ENCODE peak calls at places on chromosomes 16 and 17, in four cellular contexts. H, B, V and P are unnamed samples.

GRCh38 chr16:88853336-88853941 is 3.3 kb downstream of the GALNS start:
- DNase-seq in H (no peak), B (no peak), V (no peak), P (no peak)

GRCh38 chr16:35399133-35399532 is 1939.7 kb downstream of the TP53TG3F start:
- DNase-seq in H (no peak), B (no peak), V (no peak), P (no peak)

GRCh38 chr17:933168-934083 is 46.1 kb downstream of the NXN start:
- DNase-seq in H (peak), B (peak), V (no peak), P (no peak)

GRCh38 chr17:77420804-77421634 is 280.2 kb downstream of the SEC14L1 start:
- DNase-seq in H (no peak), B (peak), V (no peak), P (peak)

GRCh38 chr16:2468725-2469398 is 2.2 kb upstream of the NTN3 start:
- DNase-seq in H (no peak), B (no peak), V (peak), P (peak)

GRCh38 chr16:19086322-19087199 is 19.1 kb downstream of the COQ7 start:
- DNase-seq in H (peak), B (peak), V (peak), P (peak)

GRCh38 chr17:2723997-2724782 is 12.6 kb upstream of the CLUH start:
- DNase-seq in H (no peak), B (peak), V (no peak), P (peak)

GRCh38 chr16:13298676-13299075 is 397.3 kb downstream of the SHISA9 start:
- DNase-seq in H (no peak), B (no peak), V (no peak), P (peak)

GRCh38 chr17:80219013-80219776 is 938 bp downstream of the SGSH start:
- DNase-seq in H (peak), B (peak), V (peak), P (no peak)

GRCh38 chr16:3745751-3746355 is 28.5 kb upstream of the TRAP1 start:
- DNase-seq in H (no peak), B (no peak), V (no peak), P (no peak)

GRCh38 chr16:19499006-19499405 is 22.9 kb downstream of the GDE1 start:
- DNase-seq in H (no peak), B (no peak), V (no peak), P (no peak)

GRCh38 chr16:10485698-10486382 is 94.6 kb downstream of the EMP2 start:
- DNase-seq in H (no peak), B (no peak), V (no peak), P (no peak)

GRCh38 chr17:16991349-16992009 is 19.6 kb upstream of the TNFRSF13B start:
- DNase-seq in H (peak), B (peak), V (no peak), P (peak)

GRCh38 chr17:50317121-50317520 is 28.8 kb upstream of the XYLT2 start:
- DNase-seq in H (no peak), B (no peak), V (no peak), P (no peak)

GRCh38 chr16:72172105-72173034 is at the start of gene PMFBP1:
- DNase-seq in H (peak), B (no peak), V (peak), P (no peak)

GRCh38 chr17:48637323-48638260 is 11.4 kb upstream of the HOXB9 start:
- DNase-seq in H (no peak), B (no peak), V (no peak), P (no peak)

GRCh38 chr17:13806023-13806553 is 204.4 kb upstream of the HS3ST3A1 start:
- DNase-seq in H (no peak), B (no peak), V (no peak), P (no peak)

GRCh38 chr17:29615492-29616299 is 7.0 kb downstream of the CORO6 start:
- DNase-seq in H (peak), B (peak), V (no peak), P (peak)

GRCh38 chr17:36641877-36642845 is 40.8 kb downstream of the MRM1 start:
- DNase-seq in H (no peak), B (no peak), V (no peak), P (peak)

GRCh38 chr16:15949210-15950166 is at the start of gene ABCC1:
- DNase-seq in H (peak), B (peak), V (no peak), P (peak)

GRCh38 chr16:82008957-82009592 is 2.2 kb downstream of the SDR42E1 start:
- DNase-seq in H (no peak), B (no peak), V (no peak), P (no peak)

GRCh38 chr17:73901661-73902415 is 257.6 kb upstream of the SDK2 start:
- DNase-seq in H (no peak), B (no peak), V (no peak), P (peak)

GRCh38 chr17:48095611-48096010 is 5.7 kb downstream of the CBX1 start:
- DNase-seq in H (no peak), B (no peak), V (no peak), P (no peak)

GRCh38 chr16:81650982-81651562 is 128.0 kb upstream of the PLCG2 start:
- DNase-seq in H (no peak), B (peak), V (no peak), P (peak)

GRCh38 chr17:19398301-19399181 is 11.6 kb upstream of the MFAP4 start:
- DNase-seq in H (no peak), B (no peak), V (no peak), P (no peak)

GRCh38 chr16:8682551-8683259 is 8.3 kb downstream of the ABAT start:
- DNase-seq in H (no peak), B (no peak), V (no peak), P (no peak)

GRCh38 chr17:74712756-74713155 is at the start of gene CD300LF:
- DNase-seq in H (no peak), B (no peak), V (no peak), P (no peak)

GRCh38 chr16:79839450-79839849 is 238.9 kb upstream of the MAF start:
- DNase-seq in H (no peak), B (no peak), V (no peak), P (no peak)

DNA sequence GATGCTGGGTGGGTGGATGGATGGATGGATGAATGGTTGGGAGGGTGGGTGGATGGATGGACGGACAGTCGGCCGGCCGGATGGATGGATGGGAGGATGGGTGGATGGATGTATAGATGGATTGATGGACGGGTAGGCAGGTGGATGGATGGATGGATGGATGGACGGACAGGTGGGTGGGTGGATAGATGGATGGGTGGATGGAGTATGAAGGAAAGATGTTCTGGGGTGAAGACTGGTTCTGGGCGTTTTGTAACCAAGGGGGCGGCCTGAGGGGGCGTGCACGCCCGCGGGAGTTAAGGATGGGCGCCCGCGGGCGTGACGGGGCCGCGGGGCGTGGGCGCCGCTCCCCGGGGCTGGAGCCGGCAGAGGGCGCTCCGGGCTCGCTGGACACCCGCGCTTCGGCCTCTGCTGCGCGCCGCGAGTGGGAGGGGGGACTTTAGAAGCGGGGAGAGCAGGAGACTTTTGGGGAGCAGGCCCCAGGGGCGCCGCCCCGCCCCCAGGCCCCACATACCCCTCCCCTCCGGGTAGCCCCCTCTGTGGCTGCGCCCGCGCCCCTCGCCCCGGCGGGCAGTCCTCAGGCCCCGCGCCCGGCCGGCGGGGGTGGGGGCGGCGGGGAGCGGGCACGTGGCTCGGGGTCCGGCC is at the start of gene NECAB2:
- DNase-seq in H (no peak), B (peak), V (no peak), P (peak)
- TF ChIP-seq ETV6 in H (no peak), B (no peak), V (no peak), P (no peak)

GRCh38 chr16:23432176-23433128 is 20.5 kb downstream of the COG7 start:
- DNase-seq in H (peak), B (no peak), V (no peak), P (no peak)
- TF ChIP-seq ETV6 in H (no peak), B (no peak), V (no peak), P (no peak)

GRCh38 chr16:54397190-54397835 is 110.7 kb upstream of the IRX3 start:
- DNase-seq in H (no peak), B (no peak), V (no peak), P (no peak)
- TF ChIP-seq ETV6 in H (no peak), B (no peak), V (no peak), P (no peak)

GRCh38 chr16:69179255-69180010 is 7.5 kb upstream of the SNTB2 start:
- DNase-seq in H (peak), B (no peak), V (no peak), P (no peak)
- TF ChIP-seq ETV6 in H (no peak), B (no peak), V (no peak), P (no peak)

GRCh38 chr16:23359092-23359760 is 57.1 kb downstream of the SCNN1B start:
- DNase-seq in H (no peak), B (no peak), V (no peak), P (no peak)
- TF ChIP-seq ETV6 in H (no peak), B (no peak), V (no peak), P (no peak)